ENCODE peak calls at places on chromosomes 2 and 18, in four cellular contexts. A, P, U and C are unnamed samples.

GRCh38 chr2:73307720-73308119 is 14.4 kb upstream of the EGR4 start:
- DNase-seq in P (no peak), A (no peak), U (no peak), C (no peak)

GRCh38 chr2:15142069-15142689 is 419.0 kb downstream of the NBAS start:
- DNase-seq in A (no peak), P (peak; percentile 84), U (peak; percentile 18), C (no peak)

GRCh38 chr2:164841719-164842623 is at the start of gene COBLL1:
- DNase-seq in P (no peak), U (peak; percentile 84), A (no peak), C (peak; percentile 41)

GRCh38 chr18:78242796-78243195 is 736.8 kb upstream of the SALL3 start:
- DNase-seq in A (no peak), P (no peak), U (no peak), C (no peak)

GRCh38 chr2:128157644-128158043 is 66.6 kb downstream of the UGGT1 start:
- DNase-seq in U (no peak), A (no peak), P (no peak), C (no peak)

GRCh38 chr2:189363559-189363958 is 77.7 kb upstream of the WDR75 start:
- DNase-seq in A (no peak), P (no peak), U (peak; percentile 44), C (no peak)

GRCh38 chr2:69683170-69683971 is 39.8 kb upstream of the AAK1 start:
- DNase-seq in P (no peak), U (peak; percentile 38), A (no peak), C (peak; percentile 38)

GRCh38 chr2:207231106-207231860 is 65.5 kb upstream of the KLF7 start:
- DNase-seq in U (no peak), P (no peak), A (no peak), C (no peak)

GRCh38 chr18:12990662-12990976 is 543 bp upstream of the CEP192 start:
- DNase-seq in A (no peak), U (peak; percentile 37), P (no peak), C (no peak)

GRCh38 chr2:239559417-239560261 is 158.8 kb upstream of the HDAC4 start:
- DNase-seq in P (no peak), U (no peak), A (no peak), C (no peak)

GRCh38 chr18:48741866-48742265 is 203.0 kb downstream of the CTIF start:
- DNase-seq in P (no peak), A (no peak), U (no peak), C (no peak)

GRCh38 chr2:10303634-10304378 is 1.1 kb downstream of the HPCAL1 start:
- DNase-seq in U (peak; percentile 44), P (no peak), A (no peak), C (peak; percentile 59)

GRCh38 chr2:190649798-190650390 is 1.0 kb downstream of the NAB1 start:
- DNase-seq in A (no peak), U (peak; percentile 47), P (no peak), C (peak; percentile 45)

GRCh38 chr2:9030882-9031645 is 27.6 kb upstream of the MBOAT2 start:
- DNase-seq in U (no peak), A (no peak), P (no peak), C (no peak)

GRCh38 chr2:69682525-69682924 is 39.0 kb upstream of the AAK1 start:
- DNase-seq in U (no peak), A (no peak), P (no peak), C (no peak)

GRCh38 chr18:63162271-63163014 is 157.1 kb downstream of the BCL2 start:
- DNase-seq in A (no peak), P (peak; percentile 80), U (no peak), C (no peak)

GRCh38 chr2:20468549-20469500 is 22.0 kb downstream of the RHOB start:
- DNase-seq in U (no peak), A (no peak), P (no peak), C (no peak)

GRCh38 chr2:217361491-217361890 is 501.6 kb upstream of the TNP1 start:
- DNase-seq in P (no peak), A (no peak), U (no peak), C (no peak)

GRCh38 chr2:109612991-109613921 is 510 bp downstream of the SEPTIN10 start:
- DNase-seq in P (no peak), A (no peak), U (peak; percentile 48), C (no peak)

GRCh38 chr2:43210467-43211303 is 15.7 kb downstream of the ZFP36L2 start:
- DNase-seq in P (no peak), U (peak; percentile 72), A (no peak), C (peak; percentile 59)

GRCh38 chr2:145715601-145716000 is 1195.7 kb upstream of the ZEB2 start:
- DNase-seq in A (no peak), U (no peak), P (no peak), C (no peak)

GRCh38 chr2:190537765-190538164 is 3.2 kb upstream of the NEMP2 start:
- DNase-seq in A (no peak), P (no peak), U (peak; percentile 46), C (no peak)

GRCh38 chr2:39730685-39731302 is 48.3 kb downstream of the THUMPD2 start:
- DNase-seq in A (no peak), U (peak; percentile 60), P (no peak), C (peak; percentile 38)

GRCh38 chr2:138502253-138503086 is 900 bp downstream of the SPOPL start:
- DNase-seq in U (peak; percentile 42), P (no peak), A (no peak), C (no peak)

GRCh38 chr2:20370191-20370590 is 19.5 kb upstream of the PUM2 start:
- DNase-seq in A (no peak), P (no peak), U (no peak), C (no peak)

DNA sequence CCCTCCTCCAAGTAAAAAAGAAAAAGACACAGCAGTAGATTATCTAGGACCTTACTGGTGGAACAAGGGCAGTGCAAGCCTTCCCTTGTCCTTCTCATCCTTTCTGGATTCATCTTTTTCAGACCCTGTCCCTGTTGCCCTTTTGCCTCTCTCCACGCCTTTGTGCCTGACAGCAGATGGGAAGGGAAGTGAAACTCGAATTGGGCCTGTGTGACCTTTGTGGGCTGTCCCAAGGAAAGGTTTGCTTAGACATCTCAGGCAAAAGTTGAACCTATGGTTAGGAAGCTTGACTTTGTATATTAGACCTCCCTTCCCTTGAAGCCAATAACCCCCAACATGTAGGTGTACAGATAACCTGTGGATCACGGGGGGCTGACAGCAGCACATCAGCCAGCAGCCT is 185.3 kb downstream of the PRKCE start:
- DNase-seq in P (no peak), U (no peak), A (no peak), C (no peak)
- TF ChIP-seq BRCA1 in P (no peak), U (no peak), A (no peak), C (no peak)

DNA sequence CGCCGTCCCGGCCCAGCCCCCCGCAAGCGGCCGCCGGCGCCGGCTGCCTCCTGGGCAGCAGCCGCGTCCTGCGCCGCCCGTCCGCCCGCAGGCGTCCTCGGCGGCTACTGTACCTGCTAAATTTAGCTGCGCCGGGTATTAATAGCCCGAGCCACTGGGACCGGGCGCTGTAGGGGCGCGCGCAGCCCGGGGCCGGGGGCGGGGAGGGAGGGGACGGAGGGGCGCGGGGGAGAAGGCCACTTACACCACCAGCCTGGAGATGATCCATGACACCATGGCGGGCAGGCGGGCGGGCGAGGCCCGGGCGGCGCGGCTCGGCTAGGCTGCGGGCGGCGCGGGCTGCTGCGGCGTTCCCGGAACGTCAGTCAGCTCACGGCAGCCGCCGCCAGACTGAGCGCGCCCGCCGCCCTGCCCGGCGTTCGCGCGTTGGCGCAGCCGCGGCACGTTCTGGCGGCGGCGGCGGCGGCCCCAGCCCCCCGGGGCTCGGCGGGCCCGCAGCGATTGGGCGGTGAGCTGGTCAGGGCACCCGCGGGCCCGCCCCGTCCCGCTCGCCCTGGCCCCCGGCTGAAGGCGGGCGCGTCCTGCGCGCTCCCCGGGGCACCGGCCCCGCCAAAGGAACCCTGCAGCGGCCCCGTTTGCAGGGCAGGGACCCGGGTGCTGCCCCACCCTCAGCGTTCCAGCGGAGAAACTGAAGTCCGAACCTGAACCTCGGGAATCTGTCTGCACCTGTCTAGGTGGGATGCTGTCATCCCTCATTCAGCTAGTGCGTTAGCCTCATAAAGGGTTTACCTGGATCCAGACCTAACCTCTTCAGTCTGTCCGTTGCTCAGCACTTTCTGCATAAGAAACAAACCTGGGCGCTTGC is at the start of gene REEP1:
- DNase-seq in A (no peak), P (no peak), U (no peak), C (no peak)
- TF ChIP-seq BRCA1 in A (no peak), P (no peak), U (no peak), C (no peak)

DNA sequence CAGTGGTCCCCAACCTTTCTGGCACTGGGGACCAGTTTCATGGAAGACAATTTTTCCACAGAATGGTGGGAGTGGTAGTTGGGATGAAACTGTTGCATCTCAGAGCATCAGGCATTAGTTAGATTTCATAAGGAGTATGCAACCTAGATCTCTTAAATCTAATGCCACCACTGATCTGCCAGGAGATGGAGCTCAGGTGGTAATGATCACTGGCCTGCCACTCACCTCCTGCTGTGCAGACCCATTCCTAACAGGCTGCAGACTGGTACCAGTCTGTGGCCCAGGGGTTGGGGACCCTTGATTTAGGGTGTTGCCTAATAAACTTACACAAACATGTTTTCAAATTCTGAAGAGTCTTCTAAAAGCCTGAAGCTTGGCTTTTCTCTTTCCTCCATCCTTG is 261.3 kb downstream of the CDH19 start:
- DNase-seq in P (no peak), U (no peak), A (no peak), C (no peak)
- TF ChIP-seq BRCA1 in P (no peak), U (no peak), A (no peak), C (no peak)

GRCh38 chr2:57550912-57551311 is 495.7 kb upstream of the VRK2 start:
- DNase-seq in P (no peak), A (no peak), U (no peak), C (no peak)
- TF ChIP-seq BRCA1 in P (no peak), A (no peak), U (no peak), C (no peak)

GRCh38 chr2:113720167-113720566 is 36.3 kb downstream of the SLC35F5 start:
- DNase-seq in P (no peak), U (peak; percentile 19), A (no peak), C (no peak)
- TF ChIP-seq BRCA1 in P (no peak), U (no peak), A (no peak), C (no peak)

DNA sequence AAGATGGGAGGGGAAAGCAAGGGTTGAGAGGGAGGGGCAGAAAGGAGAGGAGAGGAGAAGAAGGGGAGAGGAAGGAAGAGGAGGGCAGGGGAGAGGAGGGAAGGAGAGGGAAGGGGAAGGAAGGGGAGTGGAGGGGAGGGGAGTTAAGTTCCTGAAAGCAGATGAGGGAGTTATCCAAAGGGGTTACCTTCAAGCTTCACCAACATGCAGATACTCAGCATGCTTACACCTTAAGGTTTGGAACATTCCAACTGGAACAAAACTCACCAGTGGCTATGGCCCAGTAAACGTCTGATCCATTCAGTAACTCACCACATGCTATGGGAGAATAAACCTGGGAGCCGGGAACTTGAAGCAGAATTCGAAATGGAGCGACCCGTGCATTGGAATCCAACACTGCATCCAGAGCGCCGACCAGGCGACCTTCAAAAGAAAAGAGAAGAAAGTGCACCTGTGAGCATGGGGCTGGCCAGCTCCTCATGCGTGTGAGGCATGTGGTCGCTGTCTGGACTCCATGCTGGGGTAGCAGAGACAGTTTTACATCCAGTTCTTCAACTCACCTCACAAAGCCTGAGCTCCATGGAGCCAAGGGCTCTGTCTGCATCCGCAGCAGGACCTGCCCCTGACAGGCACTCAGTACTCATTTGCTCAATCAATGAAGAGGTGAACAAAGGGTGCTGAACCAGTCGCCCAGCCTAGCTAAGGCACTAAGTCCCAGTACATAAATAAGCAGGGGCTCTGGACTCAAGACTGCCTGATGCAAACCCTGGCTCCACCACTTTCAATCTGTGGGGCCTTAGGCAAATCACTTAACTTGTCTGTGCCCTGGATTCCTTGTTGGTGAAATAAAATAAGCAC is 61.0 kb downstream of the TBC1D8 start:
- DNase-seq in U (no peak), P (no peak), A (no peak), C (no peak)
- TF ChIP-seq BRCA1 in U (no peak), P (no peak), A (no peak), C (no peak)